ENCODE peak calls at places on chromosomes 16 and 17, in four cellular contexts. B is LHCN-M2, R is NCI-H1930, T is AG08396. Q is an unnamed sample.
A peak's percentile ranks its signal among the peaks of the same experiment; 100 is the strongest.

GRCh38 chr16:81366316-81366932 is 51.7 kb downstream of the GAN start:
- DNase-seq in B (peak; percentile 42), R (no peak), T (peak; percentile 49), Q (peak; percentile 55)

GRCh38 chr17:75131278-75132017 is at the start of gene NT5C:
- DNase-seq in B (peak; percentile 78), R (peak; percentile 85), T (peak; percentile 91), Q (peak; percentile 41)

GRCh38 chr17:15442316-15443185 is 24.9 kb downstream of the CDRT4 start:
- DNase-seq in B (no peak), R (no peak), T (no peak), Q (no peak)

GRCh38 chr16:73232555-73233422 is 184.9 kb upstream of the ZFHX3 start:
- DNase-seq in B (peak; percentile 75), R (no peak), T (peak; percentile 79), Q (peak; percentile 12)

GRCh38 chr16:48101069-48101674 is 54.6 kb downstream of the ABCC12 start:
- DNase-seq in B (no peak), R (no peak), T (no peak), Q (no peak)

GRCh38 chr16:73771676-73772075 is 524.9 kb upstream of the PSMD7 start:
- DNase-seq in B (no peak), R (no peak), T (peak; percentile 10), Q (no peak)

GRCh38 chr17:28811594-28812135 is 30.9 kb downstream of the FAM222B start:
- DNase-seq in B (peak; percentile 50), R (no peak), T (peak; percentile 19), Q (no peak)

GRCh38 chr17:7466644-7467341 is 12.6 kb downstream of the ZBTB4 start:
- DNase-seq in B (peak; percentile 85), R (no peak), T (peak; percentile 79), Q (no peak)

GRCh38 chr16:80231118-80231515 is 309.7 kb upstream of the DYNLRB2 start:
- DNase-seq in B (peak; percentile 17), R (no peak), T (peak; percentile 62), Q (no peak)

GRCh38 chr17:77566566-77566965 is 391.9 kb upstream of the TNRC6C start:
- DNase-seq in B (no peak), R (no peak), T (no peak), Q (no peak)

GRCh38 chr17:7407033-7407432 is 612 bp upstream of the NLGN2 start:
- DNase-seq in B (no peak), R (no peak), T (no peak), Q (no peak)

GRCh38 chr17:63475491-63476412 is 1.1 kb upstream of the ACE start:
- DNase-seq in B (no peak), R (no peak), T (no peak), Q (no peak)

GRCh38 chr16:64654137-64654652 is 467.7 kb downstream of the CDH11 start:
- DNase-seq in B (peak; percentile 7), R (no peak), T (no peak), Q (no peak)

GRCh38 chr17:15321556-15322250 is 19.7 kb downstream of the TEKT3 start:
- DNase-seq in B (peak; percentile 64), R (no peak), T (peak; percentile 29), Q (no peak)

GRCh38 chr16:50781043-50781442 is 39.2 kb downstream of the CYLD start:
- DNase-seq in B (no peak), R (no peak), T (no peak), Q (no peak)

GRCh38 chr16:4110680-4111079 is 5.6 kb downstream of the ADCY9 start:
- DNase-seq in B (no peak), R (no peak), T (no peak), Q (no peak)

GRCh38 chr16:872436-873242 is 72.1 kb upstream of the GNG13 start:
- DNase-seq in B (no peak), R (no peak), T (no peak), Q (no peak)

GRCh38 chr17:72529386-72529785 is 408.6 kb downstream of the SOX9 start:
- DNase-seq in B (no peak), R (peak; percentile 11), T (no peak), Q (no peak)

GRCh38 chr17:16197276-16197675 is 18.1 kb downstream of the NCOR1 start:
- DNase-seq in B (no peak), R (no peak), T (no peak), Q (no peak)

GRCh38 chr16:14302399-14303181 is 231.5 kb downstream of the MRTFB start:
- DNase-seq in B (no peak), R (no peak), T (peak; percentile 60), Q (peak; percentile 11)

GRCh38 chr16:30903596-30903995 is 7.2 kb downstream of the CTF1 start:
- DNase-seq in B (peak; percentile 36), R (no peak), T (peak; percentile 46), Q (peak; percentile 77)

GRCh38 chr17:78641243-78641642 is 64.0 kb upstream of the DNAH17 start:
- DNase-seq in B (no peak), R (no peak), T (no peak), Q (no peak)

GRCh38 chr17:34511265-34511664 is 68.1 kb upstream of the TMEM132E start:
- DNase-seq in B (no peak), R (no peak), T (no peak), Q (no peak)

GRCh38 chr16:11203111-11203623 is 52.8 kb downstream of the SOCS1 start:
- DNase-seq in B (no peak), R (no peak), T (no peak), Q (no peak)

GRCh38 chr17:72432143-72432604 is 311.4 kb downstream of the SOX9 start:
- DNase-seq in B (no peak), R (no peak), T (peak; percentile 54), Q (no peak)

GRCh38 chr17:50048988-50049387 is 6.9 kb upstream of the ITGA3 start:
- DNase-seq in B (no peak), R (no peak), T (no peak), Q (no peak)

GRCh38 chr17:49316889-49317288 is 45.2 kb downstream of the ZNF652 start:
- DNase-seq in B (no peak), R (no peak), T (no peak), Q (no peak)

GRCh38 chr17:40935624-40936023 is 1.8 kb downstream of the KRT23 start:
- DNase-seq in B (no peak), R (no peak), T (no peak), Q (no peak)

GRCh38 chr17:31433091-31433790 is 41.8 kb downstream of the RAB11FIP4 start:
- DNase-seq in B (no peak), R (no peak), T (no peak), Q (peak; percentile 18)

Q was measured in dermis microvascular lymphatic vessel endothelial cell.